ENCODE peak calls at places on chromosomes 11 and 22, in four cellular contexts. D is heart left ventricle, I is small intestine, C is NCI-H345. B is an unnamed sample.

GRCh38 chr11:78647986-78648875 is 73.6 kb upstream of the NARS2 start:
- DNase-seq in D (no peak), I (no peak), C (peak), B (no peak)

GRCh38 chr11:125916683-125917337 is 12.5 kb downstream of the DDX25 start:
- DNase-seq in I (peak), D (no peak), C (no peak), B (peak)

GRCh38 chr11:12167098-12167999 is 57.0 kb downstream of the MICAL2 start:
- DNase-seq in I (peak), D (peak), C (no peak), B (peak)

GRCh38 chr22:46563381-46564083 is 26.1 kb upstream of the CELSR1 start:
- DNase-seq in C (peak), I (peak), D (peak), B (peak)

GRCh38 chr22:43955040-43955882 is at the start of gene SAMM50:
- DNase-seq in D (peak), C (peak), I (peak), B (peak)

GRCh38 chr22:32999039-32999861 is 58.9 kb downstream of the SYN3 start:
- DNase-seq in I (no peak), D (no peak), C (no peak), B (no peak)

GRCh38 chr11:1460396-1460795 is 26.2 kb downstream of the MOB2 start:
- DNase-seq in D (no peak), I (no peak), C (no peak), B (no peak)

GRCh38 chr22:29265306-29265705 is 2.5 kb downstream of the RHBDD3 start:
- DNase-seq in D (no peak), C (no peak), I (no peak), B (no peak)

GRCh38 chr11:127000291-127000968 is at the start of gene KIRREL3:
- DNase-seq in D (no peak), C (peak), I (no peak), B (no peak)

GRCh38 chr11:129766858-129767604 is 48.6 kb upstream of the TMEM45B start:
- DNase-seq in C (peak), I (peak), D (no peak), B (peak)

GRCh38 chr11:128910583-128910982 is 19.4 kb downstream of the KCNJ5 start:
- DNase-seq in C (no peak), D (no peak), I (no peak), B (no peak)

GRCh38 chr11:104916442-104916841 is 18.2 kb upstream of the CASP12 start:
- DNase-seq in C (no peak), D (no peak), I (peak), B (no peak)

GRCh38 chr11:73376803-73377629 is 817 bp downstream of the RELT start:
- DNase-seq in D (peak), C (peak), I (peak), B (peak)

GRCh38 chr22:42286205-42286604 is 15.8 kb upstream of the TCF20 start:
- DNase-seq in I (no peak), C (no peak), D (no peak), B (no peak)

GRCh38 chr11:109894242-109894641 is 198.9 kb upstream of the ZC3H12C start:
- DNase-seq in I (no peak), C (no peak), D (no peak), B (no peak)

GRCh38 chr22:31275576-31275975 is 16.7 kb downstream of the PIK3IP1 start:
- DNase-seq in C (no peak), I (no peak), D (no peak), B (no peak)

GRCh38 chr11:17921620-17922473 is 91.0 kb downstream of the SERGEF start:
- DNase-seq in I (no peak), C (no peak), D (no peak), B (no peak)

GRCh38 chr11:86800956-86801264 is 568 bp downstream of the PRSS23 start:
- DNase-seq in D (no peak), I (no peak), C (no peak), B (peak)

GRCh38 chr11:32072872-32073661 is 17.8 kb upstream of the RCN1 start:
- DNase-seq in D (no peak), C (no peak), I (no peak), B (no peak)

GRCh38 chr11:17730137-17730536 is 4.4 kb upstream of the KCNC1 start:
- DNase-seq in I (no peak), D (no peak), C (no peak), B (peak)

GRCh38 chr22:35258144-35258988 is 1.1 kb downstream of the HMGXB4 start:
- DNase-seq in I (peak), D (no peak), C (no peak), B (peak)

GRCh38 chr11:68275721-68276488 is 4.1 kb upstream of the C11orf24 start:
- DNase-seq in I (peak), C (no peak), D (no peak), B (no peak)

GRCh38 chr22:29334148-29334547 is 18.7 kb upstream of the RASL10A start:
- DNase-seq in D (no peak), C (no peak), I (no peak), B (no peak)

GRCh38 chr11:2798951-2799761 is 86.4 kb downstream of the CDKN1C start:
- DNase-seq in C (no peak), I (no peak), D (peak), B (no peak)

GRCh38 chr22:43449205-43449830 is 37.5 kb downstream of the MPPED1 start:
- DNase-seq in D (no peak), I (no peak), C (no peak), B (no peak)

GRCh38 chr11:70304208-70304603 is 33.7 kb downstream of the PPFIA1 start:
- DNase-seq in C (no peak), D (no peak), I (no peak), B (no peak)

GRCh38 chr11:36456136-36456535 is 53.9 kb downstream of the TRAF6 start:
- DNase-seq in D (no peak), I (no peak), C (no peak), B (no peak)

GRCh38 chr11:60657880-60658279 is 41.5 kb upstream of the MS4A8 start:
- DNase-seq in C (peak), D (no peak), I (peak), B (peak)

GRCh38 chr11:46555269-46556054 is 38.4 kb downstream of the AMBRA1 start:
- DNase-seq in C (no peak), I (peak), D (no peak), B (peak)

GRCh38 chr11:44980533-44981427 is 30.1 kb upstream of the TP53I11 start:
- DNase-seq in I (peak), D (no peak), C (no peak), B (peak)

GRCh38 chr11:126061707-126062678 is 673 bp downstream of the CDON start:
- DNase-seq in I (peak), D (peak), C (peak), B (peak)

GRCh38 chr11:70244698-70245097 is 25.8 kb upstream of the PPFIA1 start:
- DNase-seq in I (no peak), C (no peak), D (no peak), B (no peak)

GRCh38 chr22:40898850-40899357 is 37.0 kb upstream of the DNAJB7 start:
- DNase-seq in I (peak), D (no peak), C (peak), B (peak)

GRCh38 chr11:1873048-1873812 is 18.5 kb downstream of the PRR33 start:
- DNase-seq in D (peak), I (no peak), C (no peak), B (no peak)

GRCh38 chr22:49186293-49186692 is 641.4 kb downstream of the BRD1 start:
- DNase-seq in I (no peak), D (no peak), C (no peak), B (no peak)

GRCh38 chr11:77320351-77320750 is 18.9 kb upstream of the GDPD4 start:
- DNase-seq in C (no peak), D (no peak), I (no peak), B (no peak)

GRCh38 chr22:40123387-40123786 is 54.3 kb upstream of the TNRC6B start:
- DNase-seq in C (no peak), I (no peak), D (peak), B (no peak)

B was measured in HT-29.